ENCODE peak calls at places on chromosome 12, in four cellular contexts. B is K562, U is GM12878, D is IMR-90. A is an unnamed sample.

GRCh38 chr12:75660107-75660530 is 148.7 kb upstream of the KRR1 start:
- DNase-seq in B (no peak), U (no peak), D (peak; percentile 90), A (peak; percentile 15)

GRCh38 chr12:108640802-108641445 is 7.2 kb upstream of the SELPLG start:
- DNase-seq in B (peak; percentile 62), U (no peak), D (peak; percentile 59), A (no peak)

GRCh38 chr12:124024790-124025189 is 51.8 kb downstream of the ZNF664 start:
- DNase-seq in B (no peak), U (no peak), D (no peak), A (no peak)

GRCh38 chr12:121089031-121089812 is 43.5 kb upstream of the P2RX7 start:
- DNase-seq in B (peak; percentile 16), U (no peak), D (no peak), A (no peak)

GRCh38 chr12:126747530-126748149 is 1519.3 kb upstream of the TMEM132C start:
- DNase-seq in B (peak; percentile 81), U (no peak), D (no peak), A (no peak)

GRCh38 chr12:76266797-76267196 is 81.4 kb downstream of the BBS10 start:
- DNase-seq in B (no peak), U (no peak), D (peak; percentile 90), A (peak; percentile 64)

GRCh38 chr12:124030008-124030407 is 57.0 kb downstream of the ZNF664 start:
- DNase-seq in B (no peak), U (no peak), D (no peak), A (no peak)

GRCh38 chr12:65306603-65307501 is 28.4 kb downstream of the MSRB3 start:
- DNase-seq in B (no peak), U (no peak), D (peak; percentile 75), A (peak; percentile 83)

GRCh38 chr12:20463920-20464524 is 95.7 kb downstream of the PDE3A start:
- DNase-seq in B (no peak), U (no peak), D (peak; percentile 16), A (peak; percentile 44)

GRCh38 chr12:122889658-122890561 is 6.0 kb downstream of the VPS37B start:
- DNase-seq in B (no peak), U (no peak), D (no peak), A (no peak)

GRCh38 chr12:113500662-113501435 is 29.2 kb upstream of the LHX5 start:
- DNase-seq in B (no peak), U (no peak), D (no peak), A (no peak)

GRCh38 chr12:109196332-109196731 is 79.9 kb downstream of the ACACB start:
- DNase-seq in B (no peak), U (no peak), D (no peak), A (no peak)

GRCh38 chr12:78863482-78864427 is 819 bp upstream of the SYT1 start:
- DNase-seq in B (no peak), U (no peak), D (peak; percentile 39), A (peak; percentile 66)

GRCh38 chr12:131618303-131618658 is 92.6 kb upstream of the SFSWAP start:
- DNase-seq in B (peak; percentile 32), U (no peak), D (no peak), A (no peak)

GRCh38 chr12:44457465-44457864 is 418.6 kb downstream of the NELL2 start:
- DNase-seq in B (no peak), U (no peak), D (no peak), A (no peak)

GRCh38 chr12:101782544-101782855 is 43.2 kb upstream of the SYCP3 start:
- DNase-seq in B (no peak), U (no peak), D (peak; percentile 69), A (no peak)

GRCh38 chr12:117076410-117077372 is 22.5 kb downstream of the TESC start:
- DNase-seq in B (no peak), U (no peak), D (no peak), A (no peak)

GRCh38 chr12:65854629-65855028 is 30.3 kb downstream of the HMGA2 start:
- DNase-seq in B (no peak), U (no peak), D (peak; percentile 42), A (no peak)

GRCh38 chr12:95762123-95762785 is 28.3 kb downstream of the NTN4 start:
- DNase-seq in B (no peak), U (no peak), D (no peak), A (no peak)

GRCh38 chr12:104686196-104686595 is 229.4 kb downstream of the CHST11 start:
- DNase-seq in B (no peak), U (no peak), D (peak; percentile 41), A (peak; percentile 64)

GRCh38 chr12:124403273-124403672 is 108.4 kb downstream of the RFLNA start:
- DNase-seq in B (no peak), U (no peak), D (no peak), A (no peak)

GRCh38 chr12:116916122-116916521 is 5.4 kb downstream of the FBXW8 start:
- DNase-seq in B (no peak), U (no peak), D (peak; percentile 60), A (no peak)

GRCh38 chr12:54196396-54196795 is 7.6 kb upstream of the SMUG1 start:
- DNase-seq in B (no peak), U (no peak), D (no peak), A (no peak)

GRCh38 chr12:16454481-16454880 is 107.0 kb downstream of the MGST1 start:
- DNase-seq in B (no peak), U (no peak), D (peak; percentile 51), A (no peak)

GRCh38 chr12:12628013-12628412 is 16.3 kb downstream of the CREBL2 start:
- DNase-seq in B (no peak), U (no peak), D (peak; percentile 38), A (no peak)

GRCh38 chr12:72570601-72571000 is 298.4 kb downstream of the TRHDE start:
- DNase-seq in B (no peak), U (no peak), D (no peak), A (no peak)

GRCh38 chr12:54294152-54294913 is 6.5 kb downstream of the NFE2 start:
- DNase-seq in B (peak; percentile 80), U (no peak), D (no peak), A (peak; percentile 53)

GRCh38 chr12:132277374-132277801 is 52.0 kb downstream of the GALNT9 start:
- DNase-seq in B (no peak), U (no peak), D (no peak), A (no peak)

GRCh38 chr12:30643366-30643765 is 52.3 kb downstream of the IPO8 start:
- DNase-seq in B (no peak), U (no peak), D (peak; percentile 21), A (no peak)

GRCh38 chr12:130161261-130162231 is 718 bp upstream of the FZD10 start:
- DNase-seq in B (no peak), U (no peak), D (no peak), A (no peak)
- H3K4me3 ChIP-seq in B (no peak overlapping the region), U (no peak overlapping the region), D (no peak overlapping the region), A (no peak overlapping the region)

DNA sequence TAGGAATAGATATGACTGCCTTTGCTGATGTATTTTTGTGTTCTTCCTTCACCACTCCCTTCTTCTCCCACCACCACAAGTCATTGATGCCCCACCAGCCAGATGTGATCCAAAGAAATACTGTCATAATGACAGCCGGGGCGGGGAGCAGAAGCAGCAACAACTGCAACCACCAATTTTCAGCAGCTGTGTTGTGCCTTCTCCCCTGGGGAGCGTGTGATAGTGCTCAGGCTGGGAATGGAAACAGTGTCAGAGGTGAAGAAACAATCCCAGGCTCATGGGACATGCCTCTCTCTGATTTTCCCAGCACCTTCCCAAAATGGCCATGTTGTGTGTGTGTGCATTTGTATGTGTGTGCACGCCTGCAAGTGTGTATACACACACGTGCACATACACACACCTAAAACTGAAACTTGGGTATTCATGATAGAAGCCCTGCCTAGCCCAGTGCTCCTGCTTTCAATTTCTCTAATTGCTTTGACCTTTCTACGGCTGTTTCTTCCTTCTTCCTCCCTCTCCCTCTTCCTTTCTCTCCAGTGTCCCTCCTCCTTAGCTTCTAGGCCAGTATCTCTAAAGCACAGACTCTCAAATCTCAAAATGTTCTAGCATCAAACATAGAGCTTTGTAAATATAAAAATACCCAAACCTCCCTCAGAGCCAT is 299.2 kb upstream of the FKBP4 start:
- DNase-seq in B (no peak), U (no peak), D (no peak), A (no peak)
- TF ChIP-seq FOS in B (no peak), U (no peak), D (no peak), A (no peak)

DNA sequence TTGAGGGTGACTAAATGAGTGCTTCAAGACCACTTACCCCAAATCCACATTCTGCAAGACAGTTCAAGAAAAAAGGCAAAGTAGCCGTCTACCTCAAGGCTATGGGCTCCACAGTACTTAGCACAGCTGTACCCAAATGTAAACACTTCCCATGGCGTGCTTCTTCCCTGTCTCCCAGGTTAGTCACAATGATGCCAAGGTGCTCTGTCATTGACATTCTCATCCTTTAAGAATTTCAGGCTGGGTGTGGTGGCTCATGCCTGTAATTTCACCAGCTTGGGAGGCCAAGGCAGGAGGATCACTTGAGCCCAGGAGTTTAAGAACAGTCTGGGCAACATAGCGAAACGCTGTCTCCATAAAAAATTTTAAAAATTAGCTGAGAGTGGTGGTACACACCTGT is 51.2 kb upstream of the CERS5 start:
- DNase-seq in B (no peak), U (no peak), D (peak; percentile 71), A (no peak)
- H3K9ac ChIP-seq in B (no peak overlapping the region), U (no peak overlapping the region), D (no peak overlapping the region), A (no peak overlapping the region)

GRCh38 chr12:68614772-68615171 is 4.1 kb downstream of the RAP1B start:
- DNase-seq in B (no peak), U (no peak), D (no peak), A (no peak)
- H3K4me3 ChIP-seq in B (no peak overlapping the region), U (peak overlapping the region; percentile 66), D (no peak overlapping the region), A (no peak overlapping the region)

GRCh38 chr12:128265566-128265965 is 1.4 kb upstream of the TMEM132C start:
- DNase-seq in B (no peak), U (no peak), D (no peak), A (no peak)
- TF ChIP-seq FOS in B (no peak), U (no peak), D (no peak), A (no peak)

GRCh38 chr12:52013626-52014310 is 7.0 kb downstream of the TAMALIN start:
- DNase-seq in B (no peak), U (no peak), D (no peak), A (no peak)

GRCh38 chr12:52010152-52010622 is 3.4 kb downstream of the TAMALIN start:
- DNase-seq in B (peak; percentile 91), U (no peak), D (peak; percentile 83), A (peak; percentile 97)

GRCh38 chr12:52010692-52011601 is 4.2 kb downstream of the TAMALIN start:
- DNase-seq in B (no peak), U (no peak), D (no peak), A (no peak)

GRCh38 chr12:52009081-52009751 is 2.5 kb downstream of the TAMALIN start:
- DNase-seq in B (no peak), U (no peak), D (no peak), A (peak; percentile 46)

GRCh38 chr12:52011602-52012214 is 5.0 kb downstream of the TAMALIN start:
- DNase-seq in B (no peak), U (no peak), D (no peak), A (no peak)
- H3K9ac ChIP-seq in B (no peak overlapping the region), U (no peak overlapping the region), D (no peak overlapping the region), A (no peak overlapping the region)